ENCODE peak calls at places on chromosomes 3 and 15, in nine cellular contexts. P is HL-60, N is A549, I is endothelial cell, U is foreskin fibroblast, Z is heart right ventricle, O is mesothelial cell of epicardium, M is fibroblast of pulmonary artery, B is Calu3. D is an unnamed sample.

GRCh38 chr15:93477188-93477587 is 388.2 kb upstream of the RGMA start:
- DNase-seq in P (no peak), N (no peak), I (no peak), U (no peak), Z (no peak), O (no peak), M (no peak), B (no peak), D (no peak)

GRCh38 chr15:89492111-89492641 is 4.2 kb downstream of the RHCG start:
- DNase-seq in P (no peak), N (no peak), I (peak; percentile 76), U (no peak), Z (no peak), O (no peak), M (no peak), B (peak; percentile 77), D (no peak)

GRCh38 chr15:90955911-90956310 is 1.2 kb downstream of the RCCD1 start:
- DNase-seq in P (no peak), N (peak; percentile 35), I (no peak), U (no peak), Z (no peak), O (no peak), M (no peak), B (peak; percentile 30), D (no peak)

GRCh38 chr3:153357436-153357835 is 195.4 kb downstream of the RAP2B start:
- DNase-seq in P (no peak), N (no peak), I (no peak), U (no peak), Z (no peak), O (no peak), M (no peak), B (no peak), D (no peak)

GRCh38 chr3:122794779-122795673 is at the start of gene SLC49A4:
- DNase-seq in P (peak; percentile 53), N (peak; percentile 79), I (peak; percentile 86), U (peak; percentile 68), Z (peak; percentile 80), O (peak; percentile 82), M (peak; percentile 73), B (peak; percentile 89), D (peak; percentile 89)

GRCh38 chr15:63178034-63178433 is 11.4 kb upstream of the RAB8B start:
- DNase-seq in P (no peak), N (no peak), I (no peak), U (no peak), Z (no peak), O (no peak), M (no peak), B (no peak), D (no peak)

GRCh38 chr15:98612490-98613110 is 35.7 kb upstream of the IGF1R start:
- DNase-seq in P (no peak), N (no peak), I (no peak), U (no peak), Z (no peak), O (peak; percentile 7), M (no peak), B (no peak), D (no peak)

GRCh38 chr3:76668653-76669052 is 371.2 kb upstream of the ROBO2 start:
- DNase-seq in P (no peak), N (no peak), I (no peak), U (no peak), Z (no peak), O (no peak), M (no peak), B (no peak), D (no peak)

GRCh38 chr3:70539908-70540307 is 227.5 kb upstream of the MDFIC2 start:
- DNase-seq in P (no peak), N (peak; percentile 17), I (no peak), U (no peak), Z (no peak), O (no peak), M (no peak), B (no peak), D (no peak)
- TF ChIP-seq CTCF in P (no peak), N (no peak), I (no peak), U (no peak), Z (no peak), O (peak; percentile 18), M (peak; percentile 15), B (no peak), D (peak; percentile 41)

GRCh38 chr15:33310481-33311311 is at the start of gene RYR3:
- DNase-seq in P (no peak), N (no peak), I (peak; percentile 50), U (no peak), Z (peak; percentile 10), O (peak; percentile 67), M (no peak), B (no peak), D (peak; percentile 72)

GRCh38 chr15:33313491-33313890 is 2.7 kb downstream of the RYR3 start:
- DNase-seq in P (no peak), N (no peak), I (no peak), U (no peak), Z (no peak), O (no peak), M (no peak), B (no peak), D (no peak)

GRCh38 chr15:33314115-33314514 is 3.3 kb downstream of the RYR3 start:
- DNase-seq in P (no peak), N (no peak), I (no peak), U (no peak), Z (no peak), O (no peak), M (no peak), B (no peak), D (no peak)

GRCh38 chr15:33311312-33311971 is 675 bp downstream of the RYR3 start:
- DNase-seq in P (no peak), N (no peak), I (peak; percentile 19), U (no peak), Z (no peak), O (no peak), M (no peak), B (no peak), D (no peak)

DNA sequence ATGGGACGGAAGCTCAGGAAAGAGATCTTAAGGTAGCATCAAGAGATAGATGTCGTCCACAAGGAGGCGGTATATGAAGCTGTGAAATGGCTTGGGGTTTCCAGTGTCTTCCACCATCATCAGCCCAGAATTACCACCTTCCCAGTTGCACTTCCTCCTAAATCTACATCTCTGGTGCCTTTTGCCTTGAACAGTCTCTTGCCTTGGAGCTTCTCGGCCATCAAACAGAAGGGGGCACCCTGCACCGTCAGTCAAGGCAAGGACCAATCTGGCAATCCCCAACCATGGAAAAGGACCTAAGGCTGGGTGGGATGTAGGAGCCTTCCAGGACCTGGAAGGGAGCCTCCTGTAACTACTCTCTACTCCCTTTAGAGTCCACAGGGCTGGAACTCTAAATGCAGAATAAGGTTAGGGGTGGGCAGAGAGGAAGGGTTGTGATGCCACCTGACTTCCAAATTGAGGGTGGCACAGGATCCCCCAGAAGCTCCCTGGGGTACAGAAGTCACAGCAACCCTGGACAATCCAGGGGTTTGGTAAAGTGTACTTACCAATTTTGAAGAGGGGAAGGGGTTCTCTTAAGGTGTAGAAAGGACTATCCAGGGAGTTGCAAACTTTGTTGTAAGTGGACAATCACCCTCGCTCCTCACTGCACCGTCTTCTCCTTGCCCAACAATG is 1.0 kb upstream of the RYR3 start:
- DNase-seq in P (no peak), N (peak; percentile 46), I (peak; percentile 49), U (no peak), Z (no peak), O (no peak), M (peak; percentile 3), B (no peak), D (no peak)
- TF ChIP-seq CTCF in P (no peak), N (peak; percentile 14), I (no peak), U (peak; percentile 23), Z (peak; percentile 50), O (no peak), M (no peak), B (no peak), D (peak; percentile 47)

GRCh38 chr3:12991861-12992281 is 81.4 kb downstream of the IQSEC1 start:
- DNase-seq in P (no peak), N (no peak), I (no peak), U (no peak), Z (no peak), O (no peak), M (no peak), B (no peak), D (no peak)

GRCh38 chr3:12993623-12994356 is 79.4 kb downstream of the IQSEC1 start:
- DNase-seq in P (no peak), N (peak; percentile 17), I (peak; percentile 40), U (no peak), Z (peak; percentile 50), O (peak; percentile 58), M (no peak), B (no peak), D (no peak)

GRCh38 chr3:12994357-12994606 is 78.9 kb downstream of the IQSEC1 start:
- DNase-seq in P (no peak), N (peak; percentile 21), I (no peak), U (no peak), Z (peak; percentile 76), O (no peak), M (no peak), B (peak; percentile 50), D (no peak)

GRCh38 chr3:12992629-12993021 is 80.6 kb downstream of the IQSEC1 start:
- DNase-seq in P (no peak), N (no peak), I (no peak), U (no peak), Z (no peak), O (no peak), M (no peak), B (no peak), D (no peak)

GRCh38 chr3:12993022-12993622 is 80.1 kb downstream of the IQSEC1 start:
- DNase-seq in P (no peak), N (no peak), I (no peak), U (no peak), Z (peak; percentile 48), O (peak; percentile 70), M (no peak), B (no peak), D (no peak)
- TF ChIP-seq CTCF in P (no peak), N (no peak), I (no peak), U (no peak), Z (no peak), O (no peak), M (no peak), B (no peak), D (no peak)

GRCh38 chr3:117898722-117899121 is 1135.9 kb downstream of the IGSF11 start:
- DNase-seq in P (no peak), N (peak; percentile 52), I (peak; percentile 13), U (no peak), Z (no peak), O (no peak), M (peak; percentile 25), B (peak; percentile 11), D (no peak)
- TF ChIP-seq CTCF in P (peak; percentile 66), N (peak; percentile 23), I (peak; percentile 70), U (peak; percentile 24), Z (no peak), O (peak; percentile 32), M (peak; percentile 55), B (peak; percentile 36), D (peak; percentile 73)

GRCh38 chr3:42148086-42148842 is 57.1 kb downstream of the TRAK1 start:
- DNase-seq in P (no peak), N (no peak), I (no peak), U (no peak), Z (no peak), O (no peak), M (no peak), B (no peak), D (peak; percentile 10)
- TF ChIP-seq CTCF in P (no peak), N (no peak), I (no peak), U (no peak), Z (no peak), O (no peak), M (no peak), B (no peak), D (no peak)

GRCh38 chr3:174218011-174218410 is 641.1 kb upstream of the NAALADL2 start:
- DNase-seq in P (no peak), N (no peak), I (no peak), U (no peak), Z (no peak), O (no peak), M (no peak), B (no peak), D (no peak)
- TF ChIP-seq CTCF in P (no peak), N (no peak), I (no peak), U (no peak), Z (no peak), O (no peak), M (no peak), B (no peak), D (no peak)